ENCODE peak calls at places on chromosomes 2 and 18, in six cellular contexts. M is upper lobe of right lung, J is fibroblast of lung, T is A549, D is SJSA1, A is neuronal stem cell. W is an unnamed sample.

GRCh38 chr2:137261858-137262585 is 496.7 kb downstream of the THSD7B start:
- DNase-seq in J (no peak), D (no peak), M (no peak), T (no peak), A (no peak), W (no peak)

GRCh38 chr2:208358758-208359631 is 47.6 kb upstream of the PTH2R start:
- DNase-seq in M (no peak), D (peak; percentile 28), T (no peak), A (no peak), J (peak; percentile 32), W (no peak)

GRCh38 chr2:8080063-8080462 is 601.8 kb upstream of the ID2 start:
- DNase-seq in A (no peak), D (no peak), M (no peak), J (no peak), T (no peak), W (no peak)

GRCh38 chr2:102975996-102976636 is 214.3 kb downstream of the TMEM182 start:
- DNase-seq in D (no peak), T (peak; percentile 55), A (peak; percentile 61), M (no peak), J (peak; percentile 40), W (peak; percentile 24)

GRCh38 chr2:218284106-218284811 is 8.0 kb downstream of the TMBIM1 start:
- DNase-seq in M (no peak), D (no peak), J (peak; percentile 82), A (no peak), T (no peak), W (peak; percentile 75)

GRCh38 chr2:102258386-102259074 is 52.8 kb upstream of the IL1RL1 start:
- DNase-seq in A (no peak), D (peak; percentile 45), J (peak; percentile 98), M (no peak), T (peak; percentile 40), W (no peak)

GRCh38 chr2:220465700-220466099 is 838.3 kb downstream of the SLC4A3 start:
- DNase-seq in M (no peak), T (no peak), J (peak; percentile 51), A (no peak), D (no peak), W (no peak)

GRCh38 chr2:191687867-191688266 is 9.9 kb downstream of the NABP1 start:
- DNase-seq in M (no peak), T (no peak), J (no peak), D (no peak), A (no peak), W (no peak)

GRCh38 chr2:168968342-168968741 is 62.8 kb downstream of the ABCB11 start:
- DNase-seq in M (no peak), T (no peak), D (no peak), J (no peak), A (no peak), W (no peak)

GRCh38 chr18:50009772-50010171 is 185.2 kb downstream of the MYO5B start:
- DNase-seq in D (peak; percentile 9), T (peak; percentile 37), M (peak; percentile 71), A (peak; percentile 15), J (peak; percentile 3), W (peak; percentile 71)

GRCh38 chr18:23209031-23209430 is 73.7 kb downstream of the CABLES1 start:
- DNase-seq in D (no peak), J (peak; percentile 50), A (no peak), M (no peak), T (no peak), W (no peak)

DNA sequence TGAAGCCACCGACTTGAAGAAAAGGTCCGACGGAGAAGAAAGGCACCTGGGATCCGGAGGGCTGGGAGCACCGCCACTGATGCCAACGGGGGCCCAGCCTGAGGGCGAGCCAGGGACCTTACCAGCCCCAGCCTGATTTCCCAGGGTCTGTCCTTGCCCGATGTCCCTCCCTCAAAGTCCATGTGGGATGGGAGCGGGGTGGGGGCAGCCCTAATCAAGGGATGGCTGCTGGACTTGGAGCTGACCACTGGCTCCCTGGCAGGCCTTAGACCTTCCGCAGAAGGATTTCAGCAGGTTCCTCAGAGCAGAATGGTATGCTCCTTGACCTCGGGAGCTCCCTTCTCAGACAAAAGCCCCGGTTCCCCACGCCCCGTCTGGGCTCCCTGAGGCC is 99.6 kb downstream of the ZFP36L2 start:
- DNase-seq in D (no peak), J (no peak), T (no peak), A (no peak), M (no peak), W (no peak)
- H3K27ac ChIP-seq in D (no peak overlapping the region), J (no peak overlapping the region), T (peak overlapping the region; percentile 30), A (no peak overlapping the region), M (no peak overlapping the region), W (no peak overlapping the region)

GRCh38 chr2:51000849-51001617 is 30.9 kb downstream of the NRXN1 start:
- DNase-seq in J (no peak), T (no peak), A (peak; percentile 11), D (no peak), M (no peak), W (no peak)

GRCh38 chr2:51006641-51007040 is 25.3 kb downstream of the NRXN1 start:
- DNase-seq in M (no peak), J (no peak), T (no peak), D (no peak), A (no peak), W (no peak)

GRCh38 chr2:51003345-51004192 is 28.4 kb downstream of the NRXN1 start:
- DNase-seq in M (no peak), J (peak; percentile 39), D (no peak), A (no peak), T (no peak), W (no peak)
- H3K27ac ChIP-seq in M (no peak overlapping the region), J (no peak overlapping the region), D (no peak overlapping the region), A (no peak overlapping the region), T (no peak overlapping the region), W (no peak overlapping the region)

GRCh38 chr2:128396500-128396891 is 77.8 kb upstream of the HS6ST1 start:
- DNase-seq in M (peak; percentile 34), T (no peak), A (no peak), J (no peak), D (no peak), W (peak; percentile 4)
- H3K27ac ChIP-seq in M (no peak overlapping the region), T (no peak overlapping the region), A (no peak overlapping the region), J (no peak overlapping the region), D (peak overlapping the region; percentile 26), W (no peak overlapping the region)

GRCh38 chr2:200377143-200377773 is 70.8 kb downstream of the SPATS2L start:
- DNase-seq in M (no peak), J (no peak), T (no peak), D (no peak), A (no peak), W (peak; percentile 21)
- H3K27ac ChIP-seq in M (peak overlapping the region; percentile 58), J (no peak overlapping the region), T (peak overlapping the region; percentile 42), D (no peak overlapping the region), A (no peak overlapping the region), W (peak overlapping the region; percentile 91)

GRCh38 chr2:151842830-151843668 is 14.8 kb upstream of the ARL5A start:
- DNase-seq in A (no peak), M (no peak), T (no peak), D (no peak), J (no peak), W (no peak)

GRCh38 chr2:151843669-151844017 is 15.4 kb upstream of the ARL5A start:
- DNase-seq in M (no peak), T (no peak), D (no peak), A (no peak), J (no peak), W (no peak)

GRCh38 chr2:151840216-151840691 is 12.0 kb upstream of the ARL5A start:
- DNase-seq in A (no peak), T (no peak), M (no peak), D (no peak), J (no peak), W (no peak)

GRCh38 chr2:151844217-151844896 is 16.1 kb upstream of the ARL5A start:
- DNase-seq in J (no peak), T (no peak), D (no peak), M (no peak), A (no peak), W (no peak)

GRCh38 chr2:151841025-151841424 is 12.8 kb upstream of the ARL5A start:
- DNase-seq in J (no peak), D (no peak), T (no peak), A (no peak), M (no peak), W (no peak)
- H3K27ac ChIP-seq in J (no peak overlapping the region), D (no peak overlapping the region), T (no peak overlapping the region), A (no peak overlapping the region), M (no peak overlapping the region), W (no peak overlapping the region)

DNA sequence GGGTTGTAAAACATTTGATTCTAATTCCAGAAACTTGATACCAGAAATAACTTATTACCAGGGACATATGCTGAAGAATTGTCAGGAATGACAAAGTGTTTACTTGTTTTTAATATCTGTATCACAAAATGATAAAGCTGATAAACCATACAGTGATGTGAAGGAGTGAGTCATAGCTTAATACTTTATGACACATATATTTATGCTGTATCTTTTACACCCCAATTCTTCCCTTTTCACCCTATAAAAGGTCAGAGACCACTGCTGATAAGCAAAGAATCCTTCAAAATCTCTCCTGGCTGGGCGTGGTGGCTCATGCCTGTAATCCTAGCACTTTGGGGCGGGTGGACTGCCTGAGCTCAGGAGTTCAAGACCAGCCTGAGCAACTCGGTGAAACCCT is 1.6 kb upstream of the MAPRE2 start:
- DNase-seq in D (no peak), A (no peak), T (no peak), J (peak; percentile 46), M (no peak), W (no peak)
- H3K27ac ChIP-seq in D (no peak overlapping the region), A (no peak overlapping the region), T (no peak overlapping the region), J (no peak overlapping the region), M (peak overlapping the region; percentile 0), W (no peak overlapping the region)

DNA sequence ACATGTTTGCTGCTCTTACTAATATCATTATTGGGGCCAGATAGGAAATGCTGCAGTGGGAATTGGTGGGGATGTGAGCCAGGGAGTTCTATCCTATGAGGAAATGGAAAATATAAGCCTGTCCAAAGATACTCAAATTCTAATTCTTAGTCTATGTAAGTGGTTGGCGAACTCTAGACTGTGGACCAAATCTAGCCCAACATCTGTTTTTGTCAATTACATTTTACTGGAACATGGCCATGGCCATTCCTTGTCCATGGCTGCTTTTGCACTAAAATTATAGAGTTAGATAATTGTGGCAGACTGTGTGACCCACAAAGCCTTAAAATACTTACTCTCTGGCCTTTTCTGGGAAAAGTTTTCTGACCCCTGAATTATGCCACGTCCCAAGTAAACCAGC is 113.3 kb downstream of the MGAT5 start:
- DNase-seq in J (no peak), D (no peak), M (no peak), T (no peak), A (no peak), W (no peak)
- H3K27ac ChIP-seq in J (no peak overlapping the region), D (no peak overlapping the region), M (no peak overlapping the region), T (no peak overlapping the region), A (no peak overlapping the region), W (no peak overlapping the region)